ENCODE peak calls at places on chromosomes 16 and 17, in eight cellular contexts. X, A, P, H, R, M, Y and J are unnamed samples.

GRCh38 chr17:49939318-49939717 is 29.7 kb upstream of the DLX4 start:
- DNase-seq in A (no peak), P (no peak), R (no peak), X (no peak), M (no peak), H (no peak), Y (no peak), J (no peak)

GRCh38 chr16:67223992-67224391 is 2.9 kb upstream of the TMEM208 start:
- DNase-seq in Y (no peak), A (no peak), H (no peak), R (no peak), M (no peak), X (no peak), P (no peak), J (no peak)

GRCh38 chr17:30161601-30162000 is 45.0 kb downstream of the NSRP1 start:
- DNase-seq in R (no peak), H (no peak), P (no peak), M (no peak), X (no peak), A (no peak), Y (no peak), J (no peak)

GRCh38 chr17:75447951-75448856 is 8.2 kb upstream of the TMEM94 start:
- DNase-seq in P (no peak), X (no peak), A (no peak), H (no peak), R (no peak), M (no peak), Y (no peak), J (no peak)

GRCh38 chr16:18953535-18953934 is 27.3 kb upstream of the SMG1 start:
- DNase-seq in Y (no peak), X (no peak), H (no peak), M (no peak), P (no peak), R (no peak), A (no peak), J (no peak)

GRCh38 chr17:50946891-50947843 is 81.0 kb upstream of the TOB1 start:
- DNase-seq in H (no peak), R (peak; percentile 63), A (no peak), X (no peak), M (no peak), Y (peak; percentile 15), P (no peak), J (no peak)

GRCh38 chr17:77119668-77120301 is 21.0 kb upstream of the SEC14L1 start:
- DNase-seq in M (no peak), A (no peak), X (no peak), Y (no peak), R (no peak), H (no peak), P (no peak), J (no peak)

GRCh38 chr17:67845374-67845773 is 20.1 kb downstream of the BPTF start:
- DNase-seq in R (no peak), H (no peak), P (no peak), X (no peak), M (no peak), A (no peak), Y (no peak), J (no peak)

GRCh38 chr17:58083491-58084316 is 485 bp downstream of the DYNLL2 start:
- DNase-seq in P (peak; percentile 84), X (peak; percentile 64), R (peak; percentile 86), H (peak; percentile 76), Y (peak; percentile 49), M (peak; percentile 81), A (no peak), J (peak; percentile 63)

GRCh38 chr17:74595037-74595436 is 3.0 kb upstream of the CD300LD start:
- DNase-seq in H (no peak), M (no peak), P (no peak), Y (no peak), A (no peak), X (no peak), R (no peak), J (no peak)

GRCh38 chr16:80433617-80434016 is 107.2 kb upstream of the DYNLRB2 start:
- DNase-seq in R (no peak), Y (no peak), X (no peak), M (no peak), P (no peak), H (no peak), A (no peak), J (no peak)

GRCh38 chr17:78151514-78152008 is 5.4 kb downstream of the C17orf99 start:
- DNase-seq in Y (no peak), X (no peak), R (no peak), P (no peak), H (peak; percentile 66), A (no peak), M (no peak), J (no peak)

GRCh38 chr17:73800893-73801292 is 156.6 kb upstream of the SDK2 start:
- DNase-seq in Y (no peak), M (no peak), R (no peak), X (no peak), A (no peak), H (no peak), P (no peak), J (no peak)

GRCh38 chr17:80005360-80006338 is 30.0 kb downstream of the TBC1D16 start:
- DNase-seq in A (peak; percentile 40), Y (no peak), P (peak; percentile 36), H (no peak), R (no peak), X (peak; percentile 56), M (peak; percentile 40), J (no peak)

GRCh38 chr16:305916-306315 is 23.0 kb downstream of the PDIA2 start:
- DNase-seq in R (no peak), P (peak; percentile 21), H (no peak), M (no peak), A (no peak), Y (no peak), X (no peak), J (no peak)

GRCh38 chr16:4852221-4852872 is 5.1 kb downstream of the UBN1 start:
- DNase-seq in P (no peak), H (no peak), R (no peak), A (no peak), X (no peak), M (no peak), Y (no peak), J (no peak)

GRCh38 chr16:56281256-56281805 is 90.0 kb downstream of the GNAO1 start:
- DNase-seq in M (no peak), R (no peak), Y (no peak), X (no peak), A (no peak), H (peak; percentile 13), P (no peak), J (no peak)

GRCh38 chr16:85157813-85158701 is 45.8 kb upstream of the CIBAR2 start:
- DNase-seq in H (no peak), X (no peak), R (no peak), Y (no peak), M (peak; percentile 63), A (no peak), P (peak; percentile 50), J (no peak)

GRCh38 chr17:4204190-4204589 is 59.6 kb downstream of the ANKFY1 start:
- DNase-seq in M (no peak), X (no peak), P (no peak), A (no peak), R (no peak), H (no peak), Y (no peak), J (no peak)

GRCh38 chr16:54862529-54862928 is 68.1 kb upstream of the IRX5 start:
- DNase-seq in R (no peak), H (no peak), Y (no peak), P (peak; percentile 50), X (no peak), M (no peak), A (no peak), J (no peak)

GRCh38 chr17:64459284-64459747 is 10.4 kb downstream of the MILR1 start:
- DNase-seq in X (peak; percentile 27), P (no peak), Y (no peak), A (peak; percentile 59), M (no peak), R (no peak), H (no peak), J (no peak)

GRCh38 chr16:29308644-29309546 is 97.6 kb downstream of the NPIPB11 start:
- DNase-seq in A (no peak), R (peak; percentile 62), H (no peak), P (no peak), X (no peak), M (no peak), Y (no peak), J (peak; percentile 33)

GRCh38 chr17:27153005-27153404 is 140.9 kb upstream of the WSB1 start:
- DNase-seq in X (no peak), P (no peak), M (no peak), R (no peak), A (no peak), H (no peak), Y (no peak), J (no peak)

GRCh38 chr17:34370997-34371395 is 8.0 kb upstream of the CCL1 start:
- DNase-seq in Y (no peak), R (no peak), M (no peak), A (no peak), H (no peak), P (no peak), X (no peak), J (no peak)
- H3K27me3 ChIP-seq in Y (no peaks in the 10 kb centered on the region), R (no peaks in the 10 kb centered on the region), M (no peaks in the 10 kb centered on the region), A (peaks cover 9% of the 10 kb centered on the region), H (no peaks in the 10 kb centered on the region), P (no peaks in the 10 kb centered on the region), X (no peaks in the 10 kb centered on the region), J (no peaks in the 10 kb centered on the region)

GRCh38 chr16:86974120-86974519 is 343.1 kb downstream of the C16orf95 start:
- DNase-seq in R (no peak), Y (no peak), A (no peak), M (no peak), X (no peak), H (no peak), P (no peak), J (no peak)
- TF ChIP-seq CTCF in R (no peak), Y (no peak), A (no peak), M (no peak), X (no peak), H (no peak), P (no peak), J (no peak)

GRCh38 chr17:70483624-70484023 is 314.3 kb downstream of the KCNJ2 start:
- DNase-seq in Y (no peak), A (no peak), H (no peak), M (no peak), X (no peak), P (no peak), R (no peak), J (no peak)
- TF ChIP-seq POLR2A in Y (no peak), A (no peak), H (no peak), M (no peak), X (no peak), P (no peak), R (no peak), J (no peak)

DNA sequence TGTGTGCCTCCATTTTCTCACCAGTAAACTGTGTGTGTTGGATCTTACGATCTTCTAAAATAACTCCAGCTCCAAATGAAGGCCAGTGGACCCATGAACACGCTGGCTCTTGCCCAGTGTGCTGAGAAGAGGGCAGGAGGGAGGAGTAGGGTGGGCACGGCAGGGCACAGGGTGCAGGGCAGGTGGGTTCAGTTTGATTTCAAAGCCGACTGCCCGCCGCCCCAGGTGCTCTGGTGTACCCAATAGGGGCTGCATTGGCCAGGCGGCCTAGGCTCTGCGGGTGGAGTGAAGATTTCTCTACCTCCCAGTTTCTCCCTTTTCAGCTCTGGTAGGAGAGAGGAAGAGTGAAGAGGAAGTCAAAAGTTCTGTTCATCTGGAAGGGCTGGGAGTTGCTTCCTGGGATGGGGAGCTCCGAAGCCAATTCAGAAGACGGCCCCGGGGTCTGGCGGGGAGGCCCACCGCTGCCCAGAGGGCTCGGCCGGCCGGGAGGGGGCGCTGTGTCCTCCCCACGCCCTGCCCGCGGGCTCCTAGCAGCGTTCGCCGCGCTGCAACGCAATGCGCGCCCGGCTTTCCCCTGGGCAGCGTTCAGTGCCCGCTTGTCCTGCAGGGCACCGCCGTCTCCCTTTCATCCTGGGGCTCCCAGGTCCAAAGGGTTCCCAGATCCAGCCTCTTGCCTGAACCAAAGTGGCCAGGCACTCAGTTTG is 1.1 kb upstream of the CRHR1 start:
- DNase-seq in X (no peak), H (no peak), M (peak; percentile 43), Y (peak; percentile 17), A (no peak), P (peak; percentile 36), R (no peak), J (no peak)
- H3K27me3 ChIP-seq in X (peaks cover 58% of the 10 kb centered on the region), H (peaks cover 7% of the 10 kb centered on the region), M (no peaks in the 10 kb centered on the region), Y (no peaks in the 10 kb centered on the region), A (peaks cover 5% of the 10 kb centered on the region), P (peaks cover 63% of the 10 kb centered on the region), R (peaks cover 33% of the 10 kb centered on the region), J (no peaks in the 10 kb centered on the region)